ENCODE peak calls at places on chromosomes 1 and 21, in nine cellular contexts. One of them, this sample, is unnamed.

GRCh38 chr1:92755541-92756351 is 29.2 kb downstream of the EVI5 start:
- DNase-seq in CD4-positive, alpha-beta T cell: no peak
- DNase-seq in cardiac muscle cell: peak; percentile 88
- DNase-seq in esophagus muscularis mucosa: no peak
- DNase-seq in transverse colon: no peak
- DNase-seq in pancreas: peak; percentile 30
- DNase-seq in dorsolateral prefrontal cortex: peak; percentile 56
- DNase-seq in heart left ventricle: peak; percentile 89
- DNase-seq in breast epithelium: no peak
- DNase-seq in this sample: no peak

GRCh38 chr1:218557731-218558130 is 212.6 kb downstream of the TGFB2 start:
- DNase-seq in CD4-positive, alpha-beta T cell: no peak
- DNase-seq in cardiac muscle cell: peak; percentile 71
- DNase-seq in esophagus muscularis mucosa: no peak
- DNase-seq in transverse colon: no peak
- DNase-seq in pancreas: peak; percentile 28
- DNase-seq in dorsolateral prefrontal cortex: no peak
- DNase-seq in heart left ventricle: peak; percentile 47
- DNase-seq in breast epithelium: peak; percentile 21
- DNase-seq in this sample: no peak

GRCh38 chr1:244322791-244323521 is 128.8 kb downstream of the ADSS2 start:
- DNase-seq in CD4-positive, alpha-beta T cell: no peak
- DNase-seq in cardiac muscle cell: peak; percentile 97
- DNase-seq in esophagus muscularis mucosa: no peak
- DNase-seq in transverse colon: no peak
- DNase-seq in pancreas: no peak
- DNase-seq in dorsolateral prefrontal cortex: no peak
- DNase-seq in heart left ventricle: no peak
- DNase-seq in breast epithelium: peak; percentile 64
- DNase-seq in this sample: peak; percentile 96

GRCh38 chr1:230300322-230301301 is 125.5 kb downstream of the PGBD5 start:
- DNase-seq in CD4-positive, alpha-beta T cell: no peak
- DNase-seq in cardiac muscle cell: no peak
- DNase-seq in esophagus muscularis mucosa: no peak
- DNase-seq in transverse colon: no peak
- DNase-seq in pancreas: peak; percentile 67
- DNase-seq in dorsolateral prefrontal cortex: no peak
- DNase-seq in heart left ventricle: no peak
- DNase-seq in breast epithelium: no peak
- DNase-seq in this sample: no peak

GRCh38 chr1:10941891-10942541 is 70.4 kb upstream of the TARDBP start:
- DNase-seq in CD4-positive, alpha-beta T cell: peak; percentile 56
- DNase-seq in cardiac muscle cell: peak; percentile 43
- DNase-seq in esophagus muscularis mucosa: no peak
- DNase-seq in transverse colon: peak; percentile 70
- DNase-seq in pancreas: peak; percentile 76
- DNase-seq in dorsolateral prefrontal cortex: peak; percentile 59
- DNase-seq in heart left ventricle: peak; percentile 58
- DNase-seq in breast epithelium: no peak
- DNase-seq in this sample: no peak

GRCh38 chr1:210364479-210364878 is 35.8 kb downstream of the HHAT start:
- DNase-seq in CD4-positive, alpha-beta T cell: no peak
- DNase-seq in cardiac muscle cell: no peak
- DNase-seq in esophagus muscularis mucosa: peak; percentile 70
- DNase-seq in transverse colon: no peak
- DNase-seq in pancreas: no peak
- DNase-seq in dorsolateral prefrontal cortex: peak; percentile 38
- DNase-seq in heart left ventricle: peak; percentile 37
- DNase-seq in breast epithelium: peak; percentile 64
- DNase-seq in this sample: no peak

GRCh38 chr1:61050541-61051454 is 31.6 kb upstream of the NFIA start:
- DNase-seq in CD4-positive, alpha-beta T cell: no peak
- DNase-seq in cardiac muscle cell: peak; percentile 22
- DNase-seq in esophagus muscularis mucosa: no peak
- DNase-seq in transverse colon: peak; percentile 59
- DNase-seq in pancreas: peak; percentile 69
- DNase-seq in dorsolateral prefrontal cortex: no peak
- DNase-seq in heart left ventricle: peak; percentile 82
- DNase-seq in breast epithelium: no peak
- DNase-seq in this sample: no peak

GRCh38 chr1:225847610-225848009 is 34.6 kb downstream of the TMEM63A start:
- DNase-seq in CD4-positive, alpha-beta T cell: no peak
- DNase-seq in cardiac muscle cell: no peak
- DNase-seq in esophagus muscularis mucosa: no peak
- DNase-seq in transverse colon: peak; percentile 76
- DNase-seq in pancreas: peak; percentile 78
- DNase-seq in dorsolateral prefrontal cortex: no peak
- DNase-seq in heart left ventricle: no peak
- DNase-seq in breast epithelium: no peak
- DNase-seq in this sample: no peak

GRCh38 chr1:3684031-3684430 is 31.7 kb downstream of the TP73 start:
- DNase-seq in CD4-positive, alpha-beta T cell: no peak
- DNase-seq in cardiac muscle cell: peak; percentile 32
- DNase-seq in esophagus muscularis mucosa: no peak
- DNase-seq in transverse colon: no peak
- DNase-seq in pancreas: peak; percentile 15
- DNase-seq in dorsolateral prefrontal cortex: no peak
- DNase-seq in heart left ventricle: no peak
- DNase-seq in breast epithelium: no peak
- DNase-seq in this sample: no peak

GRCh38 chr1:159879977-159880376 is 17.5 kb upstream of the VSIG8 start:
- DNase-seq in CD4-positive, alpha-beta T cell: no peak
- DNase-seq in cardiac muscle cell: peak; percentile 84
- DNase-seq in esophagus muscularis mucosa: no peak
- DNase-seq in transverse colon: no peak
- DNase-seq in pancreas: no peak
- DNase-seq in dorsolateral prefrontal cortex: no peak
- DNase-seq in heart left ventricle: no peak
- DNase-seq in breast epithelium: no peak
- DNase-seq in this sample: peak; percentile 71

GRCh38 chr1:112444269-112444668 is 48.3 kb downstream of the CTTNBP2NL start:
- DNase-seq in CD4-positive, alpha-beta T cell: no peak
- DNase-seq in cardiac muscle cell: no peak
- DNase-seq in esophagus muscularis mucosa: no peak
- DNase-seq in transverse colon: no peak
- DNase-seq in pancreas: no peak
- DNase-seq in dorsolateral prefrontal cortex: no peak
- DNase-seq in heart left ventricle: no peak
- DNase-seq in breast epithelium: no peak
- DNase-seq in this sample: peak; percentile 68

GRCh38 chr1:40808444-40808843 is 24.9 kb downstream of the KCNQ4 start:
- DNase-seq in CD4-positive, alpha-beta T cell: no peak
- DNase-seq in cardiac muscle cell: no peak
- DNase-seq in esophagus muscularis mucosa: no peak
- DNase-seq in transverse colon: no peak
- DNase-seq in pancreas: no peak
- DNase-seq in dorsolateral prefrontal cortex: no peak
- DNase-seq in heart left ventricle: no peak
- DNase-seq in breast epithelium: no peak
- DNase-seq in this sample: no peak

GRCh38 chr1:6859415-6860343 is 74.4 kb downstream of the CAMTA1 start:
- DNase-seq in CD4-positive, alpha-beta T cell: no peak
- DNase-seq in cardiac muscle cell: peak; percentile 95
- DNase-seq in esophagus muscularis mucosa: no peak
- DNase-seq in transverse colon: no peak
- DNase-seq in pancreas: no peak
- DNase-seq in dorsolateral prefrontal cortex: no peak
- DNase-seq in heart left ventricle: no peak
- DNase-seq in breast epithelium: no peak
- DNase-seq in this sample: peak; percentile 96

GRCh38 chr1:63677497-63677896 is 84.3 kb downstream of the PGM1 start:
- DNase-seq in CD4-positive, alpha-beta T cell: no peak
- DNase-seq in cardiac muscle cell: no peak
- DNase-seq in esophagus muscularis mucosa: no peak
- DNase-seq in transverse colon: no peak
- DNase-seq in pancreas: no peak
- DNase-seq in dorsolateral prefrontal cortex: no peak
- DNase-seq in heart left ventricle: no peak
- DNase-seq in breast epithelium: no peak
- DNase-seq in this sample: no peak

GRCh38 chr1:178650950-178651461 is 74.0 kb upstream of the RALGPS2 start:
- DNase-seq in CD4-positive, alpha-beta T cell: no peak
- DNase-seq in cardiac muscle cell: no peak
- DNase-seq in esophagus muscularis mucosa: peak; percentile 78
- DNase-seq in transverse colon: peak; percentile 33
- DNase-seq in pancreas: no peak
- DNase-seq in dorsolateral prefrontal cortex: no peak
- DNase-seq in heart left ventricle: no peak
- DNase-seq in breast epithelium: no peak
- DNase-seq in this sample: peak; percentile 83

GRCh38 chr21:29710498-29710897 is 229.3 kb downstream of the GRIK1 start:
- DNase-seq in CD4-positive, alpha-beta T cell: no peak
- DNase-seq in cardiac muscle cell: no peak
- DNase-seq in esophagus muscularis mucosa: no peak
- DNase-seq in transverse colon: no peak
- DNase-seq in pancreas: no peak
- DNase-seq in dorsolateral prefrontal cortex: no peak
- DNase-seq in heart left ventricle: no peak
- DNase-seq in breast epithelium: no peak
- DNase-seq in this sample: no peak

GRCh38 chr1:43858324-43858723 is 75.3 kb upstream of the ARTN start:
- DNase-seq in CD4-positive, alpha-beta T cell: no peak
- DNase-seq in cardiac muscle cell: peak; percentile 98
- DNase-seq in esophagus muscularis mucosa: no peak
- DNase-seq in transverse colon: no peak
- DNase-seq in pancreas: no peak
- DNase-seq in dorsolateral prefrontal cortex: no peak
- DNase-seq in heart left ventricle: peak; percentile 58
- DNase-seq in breast epithelium: peak; percentile 94
- DNase-seq in this sample: peak; percentile 98

GRCh38 chr1:181568736-181569135 is 85.4 kb downstream of the CACNA1E start:
- DNase-seq in CD4-positive, alpha-beta T cell: no peak
- DNase-seq in cardiac muscle cell: no peak
- DNase-seq in esophagus muscularis mucosa: no peak
- DNase-seq in transverse colon: no peak
- DNase-seq in pancreas: no peak
- DNase-seq in dorsolateral prefrontal cortex: no peak
- DNase-seq in heart left ventricle: no peak
- DNase-seq in breast epithelium: no peak
- DNase-seq in this sample: no peak

GRCh38 chr1:34231441-34231840 is 54.7 kb downstream of the C1orf94 start:
- DNase-seq in CD4-positive, alpha-beta T cell: no peak
- DNase-seq in cardiac muscle cell: no peak
- DNase-seq in esophagus muscularis mucosa: peak; percentile 26
- DNase-seq in transverse colon: no peak
- DNase-seq in pancreas: no peak
- DNase-seq in dorsolateral prefrontal cortex: no peak
- DNase-seq in heart left ventricle: no peak
- DNase-seq in breast epithelium: no peak
- DNase-seq in this sample: no peak

GRCh38 chr1:15668089-15668754 is 15.9 kb upstream of the PLEKHM2 start:
- DNase-seq in CD4-positive, alpha-beta T cell: no peak
- DNase-seq in cardiac muscle cell: peak; percentile 24
- DNase-seq in esophagus muscularis mucosa: no peak
- DNase-seq in transverse colon: no peak
- DNase-seq in pancreas: no peak
- DNase-seq in dorsolateral prefrontal cortex: no peak
- DNase-seq in heart left ventricle: no peak
- DNase-seq in breast epithelium: no peak
- DNase-seq in this sample: no peak

GRCh38 chr1:9400425-9401079 is 107.9 kb downstream of the SPSB1 start:
- DNase-seq in CD4-positive, alpha-beta T cell: no peak
- DNase-seq in cardiac muscle cell: no peak
- DNase-seq in esophagus muscularis mucosa: no peak
- DNase-seq in transverse colon: no peak
- DNase-seq in pancreas: no peak
- DNase-seq in dorsolateral prefrontal cortex: no peak
- DNase-seq in heart left ventricle: peak; percentile 58
- DNase-seq in breast epithelium: no peak
- DNase-seq in this sample: peak; percentile 18

GRCh38 chr1:2189459-2190425 is 4.8 kb downstream of the FAAP20 start:
- DNase-seq in CD4-positive, alpha-beta T cell: peak; percentile 87
- DNase-seq in cardiac muscle cell: peak; percentile 98
- DNase-seq in esophagus muscularis mucosa: peak; percentile 98
- DNase-seq in transverse colon: peak; percentile 95
- DNase-seq in pancreas: peak; percentile 93
- DNase-seq in dorsolateral prefrontal cortex: peak; percentile 88
- DNase-seq in heart left ventricle: peak; percentile 97
- DNase-seq in breast epithelium: peak; percentile 96
- DNase-seq in this sample: peak; percentile 91

GRCh38 chr1:47680815-47681475 is 243.1 kb downstream of the FOXD2 start:
- DNase-seq in CD4-positive, alpha-beta T cell: no peak
- DNase-seq in cardiac muscle cell: no peak
- DNase-seq in esophagus muscularis mucosa: no peak
- DNase-seq in transverse colon: no peak
- DNase-seq in pancreas: no peak
- DNase-seq in dorsolateral prefrontal cortex: no peak
- DNase-seq in heart left ventricle: no peak
- DNase-seq in breast epithelium: no peak
- DNase-seq in this sample: no peak
- TF ChIP-seq CTCF in CD4-positive, alpha-beta T cell: no peak
- TF ChIP-seq CTCF in cardiac muscle cell: no peak
- TF ChIP-seq CTCF in esophagus muscularis mucosa: no peak
- TF ChIP-seq CTCF in transverse colon: no peak
- TF ChIP-seq CTCF in pancreas: no peak
- TF ChIP-seq CTCF in dorsolateral prefrontal cortex: no peak
- TF ChIP-seq CTCF in heart left ventricle: no peak
- TF ChIP-seq CTCF in breast epithelium: no peak
- TF ChIP-seq CTCF in this sample: no peak

GRCh38 chr1:152537496-152537895 is 23.2 kb downstream of the CRCT1 start:
- DNase-seq in CD4-positive, alpha-beta T cell: no peak
- DNase-seq in cardiac muscle cell: no peak
- DNase-seq in esophagus muscularis mucosa: no peak
- DNase-seq in transverse colon: no peak
- DNase-seq in pancreas: no peak
- DNase-seq in dorsolateral prefrontal cortex: no peak
- DNase-seq in heart left ventricle: no peak
- DNase-seq in breast epithelium: no peak
- DNase-seq in this sample: no peak
- TF ChIP-seq CTCF in CD4-positive, alpha-beta T cell: no peak
- TF ChIP-seq CTCF in cardiac muscle cell: no peak
- TF ChIP-seq CTCF in esophagus muscularis mucosa: no peak
- TF ChIP-seq CTCF in transverse colon: no peak
- TF ChIP-seq CTCF in pancreas: no peak
- TF ChIP-seq CTCF in dorsolateral prefrontal cortex: no peak
- TF ChIP-seq CTCF in heart left ventricle: no peak
- TF ChIP-seq CTCF in breast epithelium: no peak
- TF ChIP-seq CTCF in this sample: no peak

GRCh38 chr1:206878456-206878855 is 13.0 kb downstream of the IL20 start:
- DNase-seq in CD4-positive, alpha-beta T cell: no peak
- DNase-seq in cardiac muscle cell: no peak
- DNase-seq in esophagus muscularis mucosa: no peak
- DNase-seq in transverse colon: no peak
- DNase-seq in pancreas: no peak
- DNase-seq in dorsolateral prefrontal cortex: no peak
- DNase-seq in heart left ventricle: no peak
- DNase-seq in breast epithelium: no peak
- DNase-seq in this sample: no peak
- TF ChIP-seq CTCF in CD4-positive, alpha-beta T cell: no peak
- TF ChIP-seq CTCF in cardiac muscle cell: peak; percentile 6
- TF ChIP-seq CTCF in esophagus muscularis mucosa: no peak
- TF ChIP-seq CTCF in transverse colon: no peak
- TF ChIP-seq CTCF in pancreas: no peak
- TF ChIP-seq CTCF in dorsolateral prefrontal cortex: no peak
- TF ChIP-seq CTCF in heart left ventricle: no peak
- TF ChIP-seq CTCF in breast epithelium: no peak
- TF ChIP-seq CTCF in this sample: peak; percentile 29

DNA sequence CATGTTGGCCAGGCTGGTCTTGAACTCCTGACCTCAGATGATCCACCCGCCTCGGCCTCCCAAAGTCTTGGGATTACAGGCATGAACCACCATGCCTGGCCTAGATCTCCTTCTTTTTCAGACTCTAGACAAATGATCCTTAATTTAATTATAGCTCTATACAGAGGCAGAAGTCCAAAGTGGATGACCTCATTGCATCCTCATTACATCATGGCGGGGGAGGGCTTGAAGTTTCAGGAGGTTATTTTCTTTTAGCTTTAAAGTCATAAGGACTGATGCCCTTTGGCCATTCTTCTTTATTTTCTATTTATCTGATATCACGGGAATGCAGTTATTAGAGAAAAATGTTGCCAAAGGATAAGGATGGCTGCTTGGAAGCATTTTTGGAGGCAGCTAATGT is 14.1 kb upstream of the MARK1 start:
- DNase-seq in CD4-positive, alpha-beta T cell: no peak
- DNase-seq in cardiac muscle cell: no peak
- DNase-seq in esophagus muscularis mucosa: no peak
- DNase-seq in transverse colon: no peak
- DNase-seq in pancreas: no peak
- DNase-seq in dorsolateral prefrontal cortex: no peak
- DNase-seq in heart left ventricle: no peak
- DNase-seq in breast epithelium: no peak
- DNase-seq in this sample: no peak
- TF ChIP-seq CTCF in CD4-positive, alpha-beta T cell: no peak
- TF ChIP-seq CTCF in cardiac muscle cell: no peak
- TF ChIP-seq CTCF in esophagus muscularis mucosa: no peak
- TF ChIP-seq CTCF in transverse colon: no peak
- TF ChIP-seq CTCF in pancreas: no peak
- TF ChIP-seq CTCF in dorsolateral prefrontal cortex: no peak
- TF ChIP-seq CTCF in heart left ventricle: no peak
- TF ChIP-seq CTCF in breast epithelium: no peak
- TF ChIP-seq CTCF in this sample: no peak

This sample was measured in HFFc6.